ENCODE peak calls at places on chromosomes 7 and 10, in ten cellular contexts. Q is endothelial cell; A is astrocyte of the cerebellum; M is heart right ventricle; T is AG09319; X is GM20000; B is progenitor cell of endocrine pancreas; L is CD8-positive, alpha-beta T cell; P is dorsolateral prefrontal cortex; J is tibial nerve. F is an unnamed sample.
A peak's percentile ranks its signal among the peaks of the same experiment; 100 is the strongest.

GRCh38 chr10:128147669-128148068 is 21.4 kb upstream of the MKI67 start:
- DNase-seq in Q (no peak), A (peak; percentile 42), M (no peak), T (peak; percentile 43), X (no peak), B (no peak), L (no peak), P (no peak), J (no peak), F (no peak)

GRCh38 chr10:102043456-102043855 is 12.5 kb downstream of the ARMH3 start:
- DNase-seq in Q (no peak), A (no peak), M (no peak), T (no peak), X (no peak), B (no peak), L (no peak), P (no peak), J (no peak), F (no peak)

GRCh38 chr10:31143331-31143935 is 111.8 kb upstream of the ZNF438 start:
- DNase-seq in Q (no peak), A (no peak), M (no peak), T (no peak), X (no peak), B (no peak), L (no peak), P (peak; percentile 50), J (no peak), F (no peak)

GRCh38 chr10:121324678-121325213 is 273.5 kb downstream of the FGFR2 start:
- DNase-seq in Q (no peak), A (no peak), M (no peak), T (no peak), X (no peak), B (no peak), L (no peak), P (no peak), J (no peak), F (no peak)

GRCh38 chr10:102565793-102566192 is 62.0 kb downstream of the SUFU start:
- DNase-seq in Q (no peak), A (no peak), M (no peak), T (no peak), X (no peak), B (no peak), L (no peak), P (no peak), J (no peak), F (no peak)

GRCh38 chr7:12475362-12476063 is 71.8 kb upstream of the VWDE start:
- DNase-seq in Q (no peak), A (peak; percentile 33), M (no peak), T (no peak), X (no peak), B (no peak), L (no peak), P (no peak), J (no peak), F (no peak)

GRCh38 chr7:891291-891690 is 14.9 kb downstream of the GET4 start:
- DNase-seq in Q (no peak), A (no peak), M (peak; percentile 11), T (no peak), X (no peak), B (no peak), L (no peak), P (no peak), J (no peak), F (no peak)

GRCh38 chr10:72692057-72692891 is at the start of gene MCU:
- DNase-seq in Q (peak; percentile 91), A (peak; percentile 88), M (peak; percentile 93), T (peak; percentile 83), X (peak; percentile 94), B (peak; percentile 86), L (peak; percentile 92), P (peak; percentile 95), J (peak; percentile 88), F (no peak)

GRCh38 chr7:101624246-101625000 is 4.7 kb downstream of the MYL10 start:
- DNase-seq in Q (no peak), A (no peak), M (no peak), T (no peak), X (no peak), B (no peak), L (no peak), P (no peak), J (no peak), F (no peak)

GRCh38 chr10:128483216-128483615 is 357.0 kb upstream of the MKI67 start:
- DNase-seq in Q (no peak), A (no peak), M (no peak), T (no peak), X (no peak), B (no peak), L (no peak), P (no peak), J (no peak), F (no peak)

GRCh38 chr7:107051376-107051775 is 6.9 kb downstream of the PRKAR2B start:
- DNase-seq in Q (no peak), A (no peak), M (no peak), T (no peak), X (no peak), B (no peak), L (no peak), P (no peak), J (no peak), F (no peak)

GRCh38 chr10:33174674-33175073 is 159.8 kb downstream of the NRP1 start:
- DNase-seq in Q (no peak), A (no peak), M (no peak), T (no peak), X (no peak), B (no peak), L (no peak), P (no peak), J (no peak), F (no peak)

GRCh38 chr7:22420973-22421635 is 64.2 kb upstream of the RAPGEF5 start:
- DNase-seq in Q (no peak), A (no peak), M (no peak), T (no peak), X (no peak), B (no peak), L (no peak), P (no peak), J (no peak), F (no peak)

GRCh38 chr10:79268100-79268670 is 79.1 kb upstream of the PPIF start:
- DNase-seq in Q (no peak), A (no peak), M (no peak), T (no peak), X (no peak), B (no peak), L (no peak), P (no peak), J (no peak), F (no peak)

GRCh38 chr10:36765777-36766176 is 359.6 kb upstream of the ANKRD30A start:
- DNase-seq in Q (no peak), A (peak; percentile 18), M (no peak), T (no peak), X (no peak), B (no peak), L (no peak), P (no peak), J (no peak), F (no peak)

GRCh38 chr10:119428789-119429188 is 113.7 kb downstream of the RGS10 start:
- DNase-seq in Q (no peak), A (no peak), M (no peak), T (no peak), X (no peak), B (no peak), L (no peak), P (no peak), J (no peak), F (no peak)

GRCh38 chr7:134140889-134141867 is 14.0 kb downstream of the LRGUK start:
- DNase-seq in Q (peak; percentile 71), A (peak; percentile 20), M (peak; percentile 64), T (peak; percentile 28), X (peak; percentile 79), B (peak; percentile 62), L (peak; percentile 42), P (peak; percentile 82), J (peak; percentile 51), F (no peak)

GRCh38 chr10:11107953-11108352 is 90.3 kb downstream of the CELF2 start:
- DNase-seq in Q (no peak), A (no peak), M (no peak), T (no peak), X (no peak), B (no peak), L (no peak), P (no peak), J (no peak), F (no peak)

GRCh38 chr10:69901623-69902505 is 100.2 kb downstream of the COL13A1 start:
- DNase-seq in Q (peak; percentile 75), A (no peak), M (no peak), T (peak; percentile 20), X (peak; percentile 36), B (peak; percentile 41), L (no peak), P (no peak), J (no peak), F (no peak)
- TF ChIP-seq CTCF in Q (peak; percentile 72), A (peak; percentile 79), M (peak; percentile 47), T (peak; percentile 71), X (no peak), B (peak; percentile 71), L (peak; percentile 11), P (peak; percentile 33), J (peak; percentile 39), F (peak; percentile 29)

GRCh38 chr10:95391570-95392249 is 100.9 kb upstream of the PDLIM1 start:
- DNase-seq in Q (no peak), A (peak; percentile 55), M (no peak), T (no peak), X (no peak), B (no peak), L (no peak), P (no peak), J (no peak), F (no peak)
- TF ChIP-seq CTCF in Q (no peak), A (peak; percentile 40), M (no peak), T (peak; percentile 22), X (no peak), B (no peak), L (no peak), P (no peak), J (no peak), F (no peak)

DNA sequence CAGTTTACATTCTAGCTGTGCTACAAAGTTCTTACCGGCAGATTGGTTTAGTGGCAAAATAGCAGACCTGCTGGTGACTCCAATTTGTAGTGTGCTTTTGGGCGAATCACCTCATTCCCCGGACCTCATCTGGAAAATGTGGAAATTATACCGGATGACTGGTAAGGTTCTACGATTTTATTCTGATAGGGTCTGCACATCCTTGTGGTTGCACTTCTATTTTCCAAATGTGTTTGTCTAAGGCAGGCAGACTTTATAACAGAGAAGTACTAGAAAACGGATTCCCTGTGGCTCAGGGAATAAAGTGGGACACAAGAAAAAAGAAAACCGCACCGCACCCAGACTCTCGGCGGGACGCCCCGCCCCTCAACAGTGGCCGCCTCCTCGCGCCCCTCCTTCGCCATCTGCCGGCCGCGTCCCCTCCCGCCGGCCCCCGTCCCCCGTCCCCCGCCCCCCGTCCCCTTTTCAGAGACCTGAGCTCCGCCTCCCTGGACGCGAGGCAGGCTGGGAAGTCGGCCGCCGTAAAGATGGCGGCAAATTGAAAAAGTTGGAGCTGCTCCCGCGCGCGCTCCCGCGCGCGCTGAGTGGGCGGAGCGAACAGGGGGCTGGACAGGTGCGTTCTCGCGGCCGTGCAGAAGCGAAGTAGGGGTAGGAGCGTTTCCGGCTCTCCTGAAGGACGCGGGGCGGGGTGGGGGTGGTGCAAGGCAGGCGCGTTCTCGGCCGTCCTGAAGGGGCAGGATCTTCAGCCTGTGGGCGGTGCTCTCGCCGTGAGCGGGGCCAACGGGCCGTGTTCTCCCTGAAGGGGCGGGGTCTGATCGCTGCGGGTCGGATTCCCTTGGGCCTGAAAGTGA is 531 bp upstream of the CCM2 start:
- DNase-seq in Q (peak; percentile 99), A (peak; percentile 98), M (peak; percentile 99), T (peak; percentile 98), X (peak; percentile 97), B (peak; percentile 98), L (peak; percentile 98), P (peak; percentile 97), J (peak; percentile 97), F (peak; percentile 64)
- TF ChIP-seq CTCF in Q (no peak), A (no peak), M (peak; percentile 23), T (no peak), X (no peak), B (peak; percentile 18), L (no peak), P (peak; percentile 56), J (no peak), F (no peak)

GRCh38 chr7:81256991-81257390 is 338.1 kb upstream of the SEMA3C start:
- DNase-seq in Q (no peak), A (no peak), M (peak; percentile 17), T (no peak), X (no peak), B (no peak), L (no peak), P (no peak), J (no peak), F (no peak)
- TF ChIP-seq CTCF in Q (no peak), A (peak; percentile 14), M (peak; percentile 40), T (peak; percentile 23), X (no peak), B (peak; percentile 41), L (no peak), P (no peak), J (no peak), F (peak; percentile 28)